ENCODE peak calls at places on chromosomes 2 and 18, in four cellular contexts. P, C, R and O are unnamed samples. For H3K4me1 and H3K36me3, the result is how much of the 10 kb centered on the place peaks cover.

GRCh38 chr2:70304501-70304900 is 2.6 kb upstream of the FAM136A start:
- DNase-seq in P (no peak), C (no peak), R (no peak), O (no peak)

GRCh38 chr2:45337396-45337795 is 273.7 kb downstream of the SRBD1 start:
- DNase-seq in P (no peak), C (no peak), R (no peak), O (no peak)

GRCh38 chr18:34890486-34891085 is 150.6 kb upstream of the MAPRE2 start:
- DNase-seq in P (no peak), C (no peak), R (no peak), O (no peak)

GRCh38 chr2:173880561-173880960 is 84.6 kb downstream of the SP3 start:
- DNase-seq in P (no peak), C (no peak), R (no peak), O (no peak)

GRCh38 chr2:58604096-58604495 is 363.0 kb upstream of the FANCL start:
- DNase-seq in P (no peak), C (no peak), R (no peak), O (no peak)

GRCh38 chr2:167177196-167177595 is 288.9 kb downstream of the XIRP2 start:
- DNase-seq in P (no peak), C (no peak), R (no peak), O (no peak)

GRCh38 chr2:71935291-71935848 is 212.3 kb downstream of the CYP26B1 start:
- DNase-seq in P (peak), C (peak), R (peak), O (peak)

GRCh38 chr2:37865640-37866039 is 59.4 kb upstream of the RMDN2 start:
- DNase-seq in P (no peak), C (peak), R (no peak), O (no peak)

GRCh38 chr2:72745679-72746368 is 80.0 kb downstream of the EXOC6B start:
- DNase-seq in P (peak), C (no peak), R (peak), O (no peak)

GRCh38 chr2:15941970-15942710 is 1.8 kb downstream of the MYCN start:
- DNase-seq in P (no peak), C (no peak), R (peak), O (peak)

GRCh38 chr18:26634631-26635030 is 86.3 kb upstream of the KCTD1 start:
- DNase-seq in P (no peak), C (no peak), R (no peak), O (no peak)

GRCh38 chr2:49858113-49858490 is 703.8 kb upstream of the FSHR start:
- DNase-seq in P (no peak), C (no peak), R (no peak), O (no peak)

GRCh38 chr2:236663671-236664101 is 94.1 kb downstream of the ACKR3 start:
- DNase-seq in P (no peak), C (peak), R (no peak), O (no peak)

GRCh38 chr2:84481702-84482101 is 22.6 kb upstream of the SUCLG1 start:
- DNase-seq in P (no peak), C (no peak), R (no peak), O (no peak)

GRCh38 chr2:64354857-64355680 is 98.9 kb upstream of the LGALSL start:
- DNase-seq in P (peak), C (no peak), R (no peak), O (no peak)

GRCh38 chr2:240467149-240467642 is 31.7 kb downstream of the GPC1 start:
- DNase-seq in P (no peak), C (peak), R (peak), O (peak)

GRCh38 chr2:178830451-178830850 is 23.2 kb upstream of the TTN start:
- DNase-seq in P (no peak), C (no peak), R (no peak), O (no peak)

GRCh38 chr2:46984642-46985476 is 69.3 kb upstream of the MCFD2 start:
- DNase-seq in P (peak), C (peak), R (no peak), O (peak)

GRCh38 chr2:38610851-38611801 is 8.4 kb upstream of the HNRNPLL start:
- DNase-seq in P (no peak), C (no peak), R (no peak), O (no peak)

GRCh38 chr2:16473575-16473974 is 192.1 kb downstream of the CYRIA start:
- DNase-seq in P (no peak), C (no peak), R (no peak), O (no peak)

GRCh38 chr18:6118080-6118479 is 222.8 kb upstream of the TMEM200C start:
- DNase-seq in P (no peak), C (no peak), R (no peak), O (no peak)

GRCh38 chr2:61658841-61659780 is 121.0 kb upstream of the XPO1 start:
- DNase-seq in P (peak), C (no peak), R (peak), O (no peak)

GRCh38 chr2:232876071-232876977 is 6.3 kb downstream of the SNORC start:
- DNase-seq in P (no peak), C (peak), R (peak), O (peak)

GRCh38 chr2:20728114-20728758 is 61.3 kb downstream of the GDF7 start:
- DNase-seq in P (no peak), C (no peak), R (no peak), O (no peak)

GRCh38 chr2:48104418-48104817 is 198.1 kb upstream of the FBXO11 start:
- DNase-seq in P (no peak), C (no peak), R (no peak), O (no peak)

GRCh38 chr2:56130463-56131070 is 53.2 kb upstream of the CCDC85A start:
- DNase-seq in P (peak), C (no peak), R (peak), O (no peak)

GRCh38 chr2:44972771-44973535 is 31.5 kb downstream of the SIX3 start:
- DNase-seq in P (no peak), C (no peak), R (no peak), O (no peak)

GRCh38 chr2:240624950-240625621 is at the start of gene GPR35:
- DNase-seq in P (peak), C (peak), R (no peak), O (peak)

GRCh38 chr2:233990261-233990798 is 60.2 kb upstream of the SPP2 start:
- DNase-seq in P (no peak), C (no peak), R (no peak), O (peak)

GRCh38 chr18:49487711-49488310 is 777 bp upstream of the C18orf32 start:
- DNase-seq in P (no peak), C (no peak), R (no peak), O (no peak)

GRCh38 chr18:39340418-39340817 is 1774.8 kb upstream of the CELF4 start:
- DNase-seq in P (no peak), C (no peak), R (no peak), O (no peak)

GRCh38 chr2:166665991-166666940 is 172.2 kb upstream of the SCN7A start:
- DNase-seq in P (no peak), C (no peak), R (no peak), O (no peak)

GRCh38 chr2:14535156-14535555 is 97.4 kb upstream of the LRATD1 start:
- DNase-seq in P (no peak), C (no peak), R (no peak), O (no peak)

GRCh38 chr2:224042191-224042696 is 3.2 kb upstream of the SERPINE2 start:
- DNase-seq in P (no peak), C (no peak), R (no peak), O (no peak)

GRCh38 chr2:71536311-71536710 is 83.0 kb downstream of the DYSF start:
- DNase-seq in P (no peak), C (peak), R (no peak), O (no peak)

GRCh38 chr2:181239400-181239799 is 217.8 kb upstream of the ITGA4 start:
- DNase-seq in P (no peak), C (no peak), R (no peak), O (no peak)

DNA sequence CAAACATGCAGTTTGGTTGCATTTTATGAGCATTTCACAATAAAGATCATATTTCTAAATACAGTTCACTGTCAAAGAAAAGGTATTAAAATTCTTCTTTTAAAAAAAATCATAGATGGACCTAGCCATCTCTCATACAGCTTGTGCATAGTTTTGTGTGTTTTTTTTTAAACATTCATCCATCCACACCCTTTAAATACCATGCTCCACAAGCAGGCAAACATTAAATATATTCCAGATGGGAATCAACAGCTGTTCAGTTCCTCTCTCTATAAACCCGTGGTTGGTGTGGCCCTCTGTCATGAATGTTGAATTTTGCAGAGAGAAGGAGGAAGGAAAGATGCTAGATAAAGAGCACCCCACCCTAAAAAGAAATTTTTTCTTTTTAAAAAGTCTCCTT is 73.7 kb upstream of the LMAN1 start:
- DNase-seq in P (no peak), C (no peak), R (no peak), O (no peak)
- H3K4me1 ChIP-seq in P (under half), C (under half), R (under half), O (under half)

DNA sequence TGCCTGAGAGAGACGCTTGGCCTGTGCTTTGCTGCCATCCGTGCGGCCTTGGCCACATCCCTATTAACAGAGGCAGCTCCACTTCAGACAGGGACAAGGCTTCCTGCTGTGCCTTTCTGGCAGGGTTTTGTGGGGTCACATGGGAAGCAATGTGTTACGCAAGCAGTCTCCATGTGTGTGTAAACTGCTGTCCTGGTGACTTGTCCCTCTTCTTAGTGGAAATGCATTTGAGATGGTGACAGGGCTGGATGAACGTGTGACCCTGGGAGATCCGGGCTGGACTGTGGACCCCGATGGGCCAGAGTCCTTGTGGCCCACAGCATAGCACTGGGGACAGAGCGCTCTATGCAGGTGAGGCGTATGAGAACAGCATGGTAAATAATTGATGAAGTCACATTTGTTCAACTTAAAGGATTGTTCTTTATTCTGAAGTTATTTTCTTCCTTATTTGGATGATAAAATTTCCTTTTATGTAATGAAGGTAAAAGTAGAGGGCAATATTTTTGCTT is 23.2 kb downstream of the ASB1 start:
- DNase-seq in P (no peak), C (peak), R (no peak), O (peak)
- TF ChIP-seq EP300 in P (no peak), C (no peak), R (no peak), O (no peak)

GRCh38 chr2:218482651-218483050 is 63.7 kb downstream of the VIL1 start:
- DNase-seq in P (no peak), C (no peak), R (no peak), O (no peak)
- H3K36me3 ChIP-seq in P (half or more), C (half or more), R (under half), O (under half)

GRCh38 chr2:160434254-160434948 is 59.2 kb downstream of the RBMS1 start:
- DNase-seq in P (no peak), C (no peak), R (peak), O (no peak)

GRCh38 chr2:160440888-160441287 is 52.7 kb downstream of the RBMS1 start:
- DNase-seq in P (no peak), C (no peak), R (peak), O (no peak)

GRCh38 chr2:160433466-160434172 is 60.0 kb downstream of the RBMS1 start:
- DNase-seq in P (no peak), C (no peak), R (no peak), O (no peak)

GRCh38 chr2:160432633-160433032 is 61.0 kb downstream of the RBMS1 start:
- DNase-seq in P (no peak), C (no peak), R (no peak), O (peak)

DNA sequence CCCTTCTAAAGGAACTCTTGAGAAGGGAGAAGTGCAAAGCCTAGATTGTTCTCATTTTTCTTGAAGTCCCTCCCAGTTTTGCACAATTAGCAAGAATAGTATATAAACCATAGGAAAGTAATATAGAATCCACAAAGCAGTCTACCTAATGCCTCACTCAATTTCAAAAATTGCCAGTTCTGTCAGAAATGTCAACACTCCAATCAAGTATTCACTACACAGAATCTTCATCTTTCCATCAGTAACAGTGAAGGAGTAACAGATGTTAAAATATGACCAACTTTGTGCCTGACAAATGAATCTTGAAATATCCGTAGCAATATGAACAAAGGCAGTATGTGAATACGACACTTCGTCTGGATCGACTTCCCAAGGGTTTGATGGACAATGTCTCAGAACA is 56.3 kb downstream of the RBMS1 start:
- DNase-seq in P (no peak), C (no peak), R (no peak), O (no peak)
- H3K4me1 ChIP-seq in P (under half), C (under half), R (under half), O (under half)

GRCh38 chr2:186108470-186108869 is 369.9 kb downstream of the FSIP2 start:
- DNase-seq in P (no peak), C (no peak), R (no peak), O (no peak)
- TF ChIP-seq EP300 in P (no peak), C (no peak), R (no peak), O (no peak)

DNA sequence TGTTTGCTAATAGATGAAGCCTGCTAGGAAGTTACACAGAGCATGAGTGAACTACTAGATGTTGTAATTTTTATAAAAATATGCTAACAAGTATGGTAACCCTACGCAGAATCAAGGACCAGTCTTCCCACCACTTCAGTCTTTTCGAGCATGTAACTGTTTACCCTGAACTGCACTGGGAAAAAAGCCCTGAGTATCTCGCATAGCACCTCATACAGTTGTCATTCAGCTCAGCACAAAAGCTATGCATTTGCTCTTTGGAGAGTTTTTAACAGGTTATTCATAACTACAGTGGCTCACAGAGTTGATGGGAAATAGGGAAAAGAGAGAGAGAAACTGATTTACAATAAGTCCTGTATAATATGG is 42.7 kb downstream of the DYNC1I2 start:
- DNase-seq in P (no peak), C (no peak), R (no peak), O (no peak)
- H3K36me3 ChIP-seq in P (half or more), C (half or more), R (half or more), O (under half)

DNA sequence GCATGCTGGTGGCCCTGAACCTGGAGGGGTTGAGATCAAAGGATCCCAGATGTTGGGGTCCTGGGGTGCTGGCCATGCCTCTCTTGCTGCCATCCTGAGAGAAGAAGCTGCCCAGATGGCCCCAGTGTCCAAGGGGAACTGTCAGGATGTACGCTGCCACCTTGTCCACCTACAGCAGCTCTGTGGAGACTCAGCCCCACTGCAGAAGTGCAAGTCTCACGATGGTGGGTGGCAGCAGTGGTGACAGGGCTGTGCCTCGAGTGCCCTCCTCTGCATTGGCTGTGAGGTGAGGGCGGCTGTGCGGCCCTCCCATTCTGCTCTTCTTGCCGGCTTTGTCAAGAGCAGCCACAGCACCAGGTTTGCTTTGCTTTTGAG is 24.7 kb downstream of the ODC1 start:
- DNase-seq in P (no peak), C (no peak), R (no peak), O (no peak)
- H3K4me1 ChIP-seq in P (under half), C (under half), R (under half), O (under half)

DNA sequence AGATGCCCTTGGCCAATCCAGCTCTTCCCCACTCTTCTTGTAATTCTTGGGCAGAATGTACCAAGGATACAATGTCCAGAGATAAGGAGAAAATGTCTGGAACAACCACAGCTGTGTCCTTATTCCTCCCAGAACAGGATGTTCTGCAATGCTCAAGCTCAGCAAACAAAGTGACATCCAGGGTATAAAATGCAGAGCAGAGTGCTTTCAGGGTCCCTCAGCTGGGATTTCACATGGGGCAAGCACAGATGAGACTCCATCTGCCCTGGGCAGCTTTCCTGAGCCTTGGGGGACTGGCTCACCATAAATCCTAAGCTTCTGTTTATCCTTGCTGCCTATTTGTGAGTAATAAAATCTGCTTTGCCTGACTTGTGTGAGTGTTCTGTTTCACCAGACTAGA is 127.4 kb downstream of the VAPA start:
- DNase-seq in P (no peak), C (peak), R (no peak), O (peak)
- TF ChIP-seq EP300 in P (no peak), C (peak), R (no peak), O (peak)

DNA sequence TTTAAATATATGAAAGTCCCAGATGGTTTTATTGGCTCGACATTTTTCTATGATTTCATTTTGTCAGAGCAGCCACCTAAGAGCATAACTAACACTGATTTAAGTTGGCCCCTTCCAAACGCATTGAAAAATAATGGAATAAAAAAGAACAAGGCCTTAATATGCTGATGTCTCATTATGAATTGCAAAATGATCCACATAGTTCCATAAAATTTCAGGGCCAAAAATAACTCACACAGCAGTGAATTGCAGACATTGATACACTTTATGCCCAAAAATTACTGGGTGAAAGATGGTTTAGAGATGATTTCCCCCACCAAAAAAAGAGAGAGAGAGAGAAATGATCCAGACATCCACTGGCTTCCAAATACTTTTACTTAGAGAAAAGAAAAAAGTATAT is 213.3 kb upstream of the RND3 start:
- DNase-seq in P (no peak), C (no peak), R (no peak), O (no peak)
- H3K36me3 ChIP-seq in P (under half), C (under half), R (under half), O (under half)

GRCh38 chr2:105540642-105541041 is 141.8 kb upstream of the FHL2 start:
- DNase-seq in P (no peak), C (no peak), R (no peak), O (no peak)

GRCh38 chr2:105539331-105539730 is 140.5 kb upstream of the FHL2 start:
- DNase-seq in P (no peak), C (no peak), R (no peak), O (no peak)

GRCh38 chr2:105538840-105539239 is 140.0 kb upstream of the FHL2 start:
- DNase-seq in P (no peak), C (no peak), R (no peak), O (no peak)

GRCh38 chr2:105537466-105537865 is 138.6 kb upstream of the FHL2 start:
- DNase-seq in P (no peak), C (no peak), R (no peak), O (no peak)

GRCh38 chr2:105536175-105536574 is 137.3 kb upstream of the FHL2 start:
- DNase-seq in P (no peak), C (no peak), R (no peak), O (no peak)
- H3K4me1 ChIP-seq in P (under half), C (under half), R (under half), O (under half)